ENCODE peak calls at places on chromosomes 13 and 19, in nine cellular contexts. One of them, this sample, is unnamed.

GRCh38 chr13:98796798-98797197 is 44.3 kb upstream of the SLC15A1 start:
- DNase-seq in HCT116: no peak
- DNase-seq in H1: peak; percentile 28
- DNase-seq in neural progenitor cell: no peak
- DNase-seq in transverse colon: no peak
- DNase-seq in right atrium auricular region: no peak
- DNase-seq in cardiac muscle cell: no peak
- DNase-seq in MCF 10A: no peak
- DNase-seq in ascending aorta: no peak
- DNase-seq in this sample: no peak

GRCh38 chr13:40547545-40548322 is 118.7 kb downstream of the FOXO1 start:
- DNase-seq in MCF 10A: no peak
- DNase-seq in cardiac muscle cell: no peak
- DNase-seq in neural progenitor cell: no peak
- DNase-seq in right atrium auricular region: no peak
- DNase-seq in ascending aorta: no peak
- DNase-seq in HCT116: no peak
- DNase-seq in transverse colon: no peak
- DNase-seq in H1: no peak
- DNase-seq in this sample: no peak

GRCh38 chr13:108315273-108315672 is 45.8 kb downstream of the TNFSF13B start:
- DNase-seq in HCT116: no peak
- DNase-seq in right atrium auricular region: no peak
- DNase-seq in cardiac muscle cell: no peak
- DNase-seq in ascending aorta: no peak
- DNase-seq in MCF 10A: no peak
- DNase-seq in neural progenitor cell: no peak
- DNase-seq in H1: no peak
- DNase-seq in transverse colon: no peak
- DNase-seq in this sample: no peak

GRCh38 chr19:58305932-58306323 is 751 bp downstream of the ERVK3-1 start:
- DNase-seq in neural progenitor cell: no peak
- DNase-seq in transverse colon: peak; percentile 11
- DNase-seq in H1: no peak
- DNase-seq in ascending aorta: no peak
- DNase-seq in HCT116: no peak
- DNase-seq in MCF 10A: no peak
- DNase-seq in right atrium auricular region: no peak
- DNase-seq in cardiac muscle cell: no peak
- DNase-seq in this sample: no peak

GRCh38 chr19:2544576-2545415 is 68.9 kb downstream of the GADD45B start:
- DNase-seq in transverse colon: no peak
- DNase-seq in MCF 10A: no peak
- DNase-seq in ascending aorta: no peak
- DNase-seq in cardiac muscle cell: no peak
- DNase-seq in neural progenitor cell: no peak
- DNase-seq in H1: no peak
- DNase-seq in HCT116: no peak
- DNase-seq in right atrium auricular region: no peak
- DNase-seq in this sample: no peak

GRCh38 chr13:103386341-103386740 is 320.1 kb upstream of the SLC10A2 start:
- DNase-seq in HCT116: no peak
- DNase-seq in MCF 10A: peak; percentile 67
- DNase-seq in H1: no peak
- DNase-seq in ascending aorta: no peak
- DNase-seq in cardiac muscle cell: peak; percentile 11
- DNase-seq in right atrium auricular region: no peak
- DNase-seq in transverse colon: no peak
- DNase-seq in neural progenitor cell: no peak
- DNase-seq in this sample: no peak

GRCh38 chr19:12936582-12936981 is 1.8 kb upstream of the CALR start:
- DNase-seq in ascending aorta: no peak
- DNase-seq in transverse colon: no peak
- DNase-seq in H1: no peak
- DNase-seq in cardiac muscle cell: no peak
- DNase-seq in HCT116: no peak
- DNase-seq in neural progenitor cell: no peak
- DNase-seq in MCF 10A: no peak
- DNase-seq in right atrium auricular region: no peak
- DNase-seq in this sample: no peak

GRCh38 chr19:4233282-4233853 is 4.0 kb downstream of the EBI3 start:
- DNase-seq in MCF 10A: peak; percentile 41
- DNase-seq in H1: peak; percentile 98
- DNase-seq in ascending aorta: no peak
- DNase-seq in HCT116: peak; percentile 48
- DNase-seq in neural progenitor cell: peak; percentile 52
- DNase-seq in transverse colon: peak; percentile 57
- DNase-seq in cardiac muscle cell: peak; percentile 35
- DNase-seq in right atrium auricular region: no peak
- DNase-seq in this sample: no peak

GRCh38 chr13:42396901-42397670 is 125.1 kb downstream of the AKAP11 start:
- DNase-seq in cardiac muscle cell: no peak
- DNase-seq in ascending aorta: no peak
- DNase-seq in transverse colon: no peak
- DNase-seq in neural progenitor cell: no peak
- DNase-seq in H1: no peak
- DNase-seq in right atrium auricular region: no peak
- DNase-seq in HCT116: no peak
- DNase-seq in MCF 10A: peak; percentile 10
- DNase-seq in this sample: no peak

GRCh38 chr13:107842562-107843180 is 372.7 kb downstream of the LIG4 start:
- DNase-seq in transverse colon: no peak
- DNase-seq in right atrium auricular region: no peak
- DNase-seq in cardiac muscle cell: peak; percentile 37
- DNase-seq in ascending aorta: no peak
- DNase-seq in H1: no peak
- DNase-seq in neural progenitor cell: no peak
- DNase-seq in MCF 10A: peak; percentile 39
- DNase-seq in HCT116: no peak
- DNase-seq in this sample: no peak

GRCh38 chr13:48782429-48782840 is 128.7 kb downstream of the CYSLTR2 start:
- DNase-seq in right atrium auricular region: no peak
- DNase-seq in H1: no peak
- DNase-seq in transverse colon: no peak
- DNase-seq in MCF 10A: peak; percentile 83
- DNase-seq in neural progenitor cell: no peak
- DNase-seq in cardiac muscle cell: no peak
- DNase-seq in HCT116: no peak
- DNase-seq in ascending aorta: no peak
- DNase-seq in this sample: no peak

GRCh38 chr13:48780713-48781341 is 127.1 kb downstream of the CYSLTR2 start:
- DNase-seq in MCF 10A: no peak
- DNase-seq in cardiac muscle cell: no peak
- DNase-seq in H1: no peak
- DNase-seq in right atrium auricular region: no peak
- DNase-seq in transverse colon: no peak
- DNase-seq in HCT116: no peak
- DNase-seq in neural progenitor cell: no peak
- DNase-seq in ascending aorta: no peak
- DNase-seq in this sample: no peak

GRCh38 chr13:48784906-48785555 is 131.3 kb downstream of the CYSLTR2 start:
- DNase-seq in right atrium auricular region: no peak
- DNase-seq in H1: no peak
- DNase-seq in transverse colon: no peak
- DNase-seq in cardiac muscle cell: no peak
- DNase-seq in HCT116: no peak
- DNase-seq in neural progenitor cell: no peak
- DNase-seq in ascending aorta: no peak
- DNase-seq in MCF 10A: no peak
- DNase-seq in this sample: no peak

GRCh38 chr13:48783831-48784230 is 130.1 kb downstream of the CYSLTR2 start:
- DNase-seq in MCF 10A: peak; percentile 30
- DNase-seq in neural progenitor cell: no peak
- DNase-seq in ascending aorta: no peak
- DNase-seq in right atrium auricular region: no peak
- DNase-seq in HCT116: no peak
- DNase-seq in transverse colon: no peak
- DNase-seq in cardiac muscle cell: no peak
- DNase-seq in H1: no peak
- DNase-seq in this sample: no peak

DNA sequence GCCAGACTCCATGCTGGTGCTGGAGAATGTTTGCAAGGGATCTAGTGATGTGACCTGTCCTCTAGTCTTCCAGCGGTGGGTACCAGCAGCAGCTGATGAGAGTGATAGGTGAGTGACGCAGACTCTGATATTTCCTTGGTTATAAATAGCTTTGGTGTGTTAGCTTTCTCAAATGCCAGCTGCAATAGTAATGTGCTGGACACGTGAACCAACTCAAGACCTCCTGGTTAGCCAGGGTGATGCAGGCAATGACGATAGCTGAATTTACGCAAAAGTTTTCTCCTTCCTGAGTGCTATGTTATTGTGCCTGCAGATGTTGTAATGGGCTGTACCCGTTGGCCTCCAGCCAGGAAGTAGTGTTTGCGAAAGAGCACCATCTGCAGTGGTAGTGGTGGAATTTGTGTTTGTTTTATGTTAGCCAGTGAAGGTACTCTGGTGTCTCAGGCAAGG is 129.5 kb downstream of the CYSLTR2 start:
- DNase-seq in H1: no peak
- DNase-seq in cardiac muscle cell: peak; percentile 100
- DNase-seq in right atrium auricular region: peak; percentile 91
- DNase-seq in HCT116: no peak
- DNase-seq in neural progenitor cell: no peak
- DNase-seq in MCF 10A: peak; percentile 99
- DNase-seq in transverse colon: peak; percentile 69
- DNase-seq in ascending aorta: peak; percentile 89
- DNase-seq in this sample: no peak
- TF ChIP-seq CTCF in H1: no peak
- TF ChIP-seq CTCF in cardiac muscle cell: peak; percentile 17
- TF ChIP-seq CTCF in right atrium auricular region: no peak
- TF ChIP-seq CTCF in HCT116: no peak
- TF ChIP-seq CTCF in neural progenitor cell: no peak
- TF ChIP-seq CTCF in MCF 10A: no peak
- TF ChIP-seq CTCF in transverse colon: no peak
- TF ChIP-seq CTCF in ascending aorta: no peak
- TF ChIP-seq CTCF in this sample: no peak

GRCh38 chr19:42176990-42177685 is 40.3 kb downstream of the DEDD2 start:
- DNase-seq in HCT116: peak; percentile 18
- DNase-seq in H1: peak; percentile 87
- DNase-seq in ascending aorta: peak; percentile 74
- DNase-seq in cardiac muscle cell: peak; percentile 80
- DNase-seq in transverse colon: peak; percentile 66
- DNase-seq in MCF 10A: peak; percentile 61
- DNase-seq in neural progenitor cell: peak; percentile 96
- DNase-seq in right atrium auricular region: no peak
- DNase-seq in this sample: peak; percentile 79
- TF ChIP-seq CTCF in HCT116: peak; percentile 27
- TF ChIP-seq CTCF in H1: no peak
- TF ChIP-seq CTCF in ascending aorta: peak; percentile 42
- TF ChIP-seq CTCF in cardiac muscle cell: peak; percentile 31
- TF ChIP-seq CTCF in transverse colon: peak; percentile 41
- TF ChIP-seq CTCF in MCF 10A: peak; percentile 43
- TF ChIP-seq CTCF in neural progenitor cell: peak; percentile 51
- TF ChIP-seq CTCF in right atrium auricular region: peak; percentile 57
- TF ChIP-seq CTCF in this sample: peak; percentile 51

GRCh38 chr13:100818706-100819105 is 144.1 kb upstream of the TMTC4 start:
- DNase-seq in HCT116: no peak
- DNase-seq in cardiac muscle cell: no peak
- DNase-seq in ascending aorta: no peak
- DNase-seq in right atrium auricular region: no peak
- DNase-seq in transverse colon: no peak
- DNase-seq in neural progenitor cell: no peak
- DNase-seq in MCF 10A: no peak
- DNase-seq in H1: no peak
- DNase-seq in this sample: no peak
- TF ChIP-seq CTCF in HCT116: no peak
- TF ChIP-seq CTCF in cardiac muscle cell: no peak
- TF ChIP-seq CTCF in ascending aorta: no peak
- TF ChIP-seq CTCF in right atrium auricular region: no peak
- TF ChIP-seq CTCF in transverse colon: no peak
- TF ChIP-seq CTCF in neural progenitor cell: no peak
- TF ChIP-seq CTCF in MCF 10A: no peak
- TF ChIP-seq CTCF in H1: no peak
- TF ChIP-seq CTCF in this sample: no peak

GRCh38 chr19:57010541-57010940 is 109.2 kb upstream of the USP29 start:
- DNase-seq in cardiac muscle cell: no peak
- DNase-seq in H1: no peak
- DNase-seq in right atrium auricular region: no peak
- DNase-seq in MCF 10A: no peak
- DNase-seq in neural progenitor cell: no peak
- DNase-seq in ascending aorta: no peak
- DNase-seq in HCT116: no peak
- DNase-seq in transverse colon: no peak
- DNase-seq in this sample: no peak

GRCh38 chr19:57016076-57016475 is 103.7 kb upstream of the USP29 start:
- DNase-seq in right atrium auricular region: no peak
- DNase-seq in cardiac muscle cell: no peak
- DNase-seq in MCF 10A: no peak
- DNase-seq in HCT116: no peak
- DNase-seq in neural progenitor cell: no peak
- DNase-seq in transverse colon: no peak
- DNase-seq in ascending aorta: no peak
- DNase-seq in H1: no peak
- DNase-seq in this sample: peak; percentile 47

DNA sequence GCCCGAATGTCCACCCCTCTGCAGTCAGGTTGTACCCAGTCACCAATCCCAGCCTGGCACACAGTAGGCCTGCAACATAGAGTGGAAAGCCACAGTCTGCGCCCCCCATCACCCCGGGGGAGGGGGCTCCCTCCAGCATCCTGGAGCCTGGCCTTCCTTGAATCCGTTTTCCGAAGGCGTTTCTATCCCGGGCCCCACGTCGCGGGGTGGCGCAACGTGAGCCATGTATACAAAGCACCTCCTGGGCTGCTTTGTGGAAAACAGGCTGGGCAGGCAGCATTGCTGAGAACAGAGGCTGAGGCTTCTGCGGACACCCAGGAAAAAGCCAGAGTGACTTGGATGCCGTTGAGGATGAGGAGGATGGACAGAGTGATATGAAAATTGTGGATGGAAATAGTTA is 103.3 kb upstream of the USP29 start:
- DNase-seq in HCT116: no peak
- DNase-seq in neural progenitor cell: no peak
- DNase-seq in cardiac muscle cell: no peak
- DNase-seq in right atrium auricular region: no peak
- DNase-seq in MCF 10A: no peak
- DNase-seq in H1: no peak
- DNase-seq in ascending aorta: no peak
- DNase-seq in transverse colon: no peak
- DNase-seq in this sample: no peak
- TF ChIP-seq CTCF in HCT116: no peak
- TF ChIP-seq CTCF in neural progenitor cell: no peak
- TF ChIP-seq CTCF in cardiac muscle cell: no peak
- TF ChIP-seq CTCF in right atrium auricular region: no peak
- TF ChIP-seq CTCF in MCF 10A: no peak
- TF ChIP-seq CTCF in H1: no peak
- TF ChIP-seq CTCF in ascending aorta: no peak
- TF ChIP-seq CTCF in transverse colon: no peak
- TF ChIP-seq CTCF in this sample: no peak

This sample was measured in coronary artery.